ENCODE peak calls at places on chromosomes 5 and 9, in nine cellular contexts. T is stomach; Q is neuronal stem cell; A is Peyer's patch; Z is effector memory CD4-positive, alpha-beta T cell; Y is fibroblast of lung; L is IMR-90; N is esophagus squamous epithelium; F is GM23338. D is an unnamed sample.
A peak's percentile ranks its signal among the peaks of the same experiment; 100 is the strongest.

GRCh38 chr5:9059920-9060691 is 485.8 kb downstream of the SEMA5A start:
- DNase-seq in Q (no peak), F (no peak), Z (no peak), N (no peak), Y (peak; percentile 97), L (peak; percentile 99), A (peak; percentile 57), T (no peak), D (no peak)

GRCh38 chr9:105257767-105258166 is 13.3 kb downstream of the SLC44A1 start:
- DNase-seq in L (no peak), Y (no peak), F (no peak), T (no peak), N (no peak), A (no peak), Z (no peak), Q (no peak), D (no peak)

GRCh38 chr5:160269017-160269416 is 39.7 kb downstream of the FABP6 start:
- DNase-seq in T (peak; percentile 73), L (peak; percentile 91), Y (peak; percentile 68), N (peak; percentile 39), Z (no peak), F (no peak), A (peak; percentile 80), Q (no peak), D (no peak)

GRCh38 chr9:118362596-118362995 is 658.4 kb downstream of the TLR4 start:
- DNase-seq in Z (no peak), N (no peak), Q (no peak), L (no peak), Y (peak; percentile 66), A (no peak), T (no peak), F (no peak), D (no peak)

GRCh38 chr9:107638922-107639321 is 149.4 kb upstream of the KLF4 start:
- DNase-seq in A (peak; percentile 87), Y (peak; percentile 53), F (no peak), T (peak; percentile 48), L (peak; percentile 77), Z (no peak), N (no peak), Q (no peak), D (no peak)

GRCh38 chr5:178602752-178603151 is 12.6 kb upstream of the COL23A1 start:
- DNase-seq in F (no peak), L (peak; percentile 72), A (no peak), Q (no peak), Y (peak; percentile 51), T (no peak), N (no peak), Z (no peak), D (no peak)

GRCh38 chr5:98621821-98622220 is 151.6 kb upstream of the RGMB start:
- DNase-seq in T (no peak), L (no peak), Q (no peak), A (no peak), N (no peak), F (no peak), Y (no peak), Z (no peak), D (no peak)

GRCh38 chr5:37005946-37006540 is 129.5 kb downstream of the NIPBL start:
- DNase-seq in Y (peak; percentile 23), A (no peak), N (no peak), F (peak; percentile 29), T (no peak), Q (no peak), Z (no peak), L (peak; percentile 39), D (no peak)

GRCh38 chr9:92711844-92712243 is 41.9 kb upstream of the IPPK start:
- DNase-seq in L (no peak), T (no peak), N (no peak), Z (no peak), A (no peak), F (no peak), Y (no peak), Q (no peak), D (no peak)

GRCh38 chr5:55230086-55230629 is 3.0 kb upstream of the MCIDAS start:
- DNase-seq in Z (no peak), Q (no peak), A (no peak), T (no peak), N (no peak), L (no peak), F (no peak), Y (no peak), D (no peak)

GRCh38 chr5:40826778-40827478 is 8.1 kb downstream of the RPL37 start:
- DNase-seq in Q (no peak), L (no peak), Z (no peak), Y (no peak), A (no peak), T (no peak), N (no peak), F (no peak), D (no peak)

GRCh38 chr9:134491856-134492255 is 149.7 kb upstream of the COL5A1 start:
- DNase-seq in F (no peak), Y (no peak), L (no peak), Q (no peak), N (no peak), T (no peak), Z (no peak), A (peak; percentile 26), D (no peak)

GRCh38 chr5:156367602-156368001 is 40.6 kb downstream of the SGCD start:
- DNase-seq in N (no peak), Z (no peak), T (no peak), Y (peak; percentile 93), F (peak; percentile 17), A (no peak), L (peak; percentile 97), Q (no peak), D (no peak)

GRCh38 chr9:84993105-84993504 is 323.6 kb downstream of the NTRK2 start:
- DNase-seq in Q (no peak), N (no peak), F (no peak), Y (peak; percentile 11), T (no peak), Z (no peak), L (no peak), A (no peak), D (no peak)

GRCh38 chr5:143581649-143582048 is 178.2 kb upstream of the NR3C1 start:
- DNase-seq in Y (no peak), T (no peak), A (no peak), Z (no peak), N (no peak), Q (no peak), F (no peak), L (no peak), D (no peak)

GRCh38 chr5:143581148-143581547 is 177.7 kb upstream of the NR3C1 start:
- DNase-seq in A (peak; percentile 66), Z (no peak), T (no peak), Y (no peak), N (no peak), F (no peak), L (no peak), Q (no peak), D (no peak)

GRCh38 chr5:143582176-143582575 is 178.7 kb upstream of the NR3C1 start:
- DNase-seq in Y (no peak), L (no peak), A (no peak), T (no peak), F (peak; percentile 28), N (no peak), Z (no peak), Q (no peak), D (no peak)

GRCh38 chr5:143582869-143583268 is 179.4 kb upstream of the NR3C1 start:
- DNase-seq in Y (no peak), Q (no peak), T (no peak), F (no peak), N (no peak), A (no peak), L (peak; percentile 83), Z (no peak), D (no peak)

DNA sequence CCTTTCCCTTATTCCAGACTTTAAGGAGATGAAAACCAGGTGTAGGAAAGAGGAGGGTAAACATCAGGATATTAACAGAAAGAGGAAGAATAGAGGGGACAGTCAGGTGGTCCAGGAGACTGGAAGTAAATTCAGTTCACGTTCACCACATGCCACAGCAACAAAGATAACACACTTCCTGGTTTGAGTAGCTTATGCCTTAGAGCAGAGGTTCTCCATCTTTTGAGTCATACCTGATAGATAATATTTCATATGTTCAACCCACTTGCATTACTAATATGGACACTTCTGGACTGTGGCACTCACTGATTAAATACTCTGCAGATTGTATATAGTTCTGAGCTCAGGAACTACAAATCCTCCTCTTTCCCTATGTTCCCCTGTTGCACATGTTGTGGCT is 179.9 kb upstream of the NR3C1 start:
- DNase-seq in F (no peak), L (no peak), T (no peak), Z (no peak), Y (no peak), N (no peak), A (no peak), Q (no peak), D (no peak)
- H3K4me3 ChIP-seq in F (no peak overlapping the region), L (no peak overlapping the region), T (no peak overlapping the region), Z (no peak overlapping the region), Y (no peak overlapping the region), N (no peak overlapping the region), A (no peak overlapping the region), Q (no peak overlapping the region), D (no peak overlapping the region)

GRCh38 chr5:62309107-62309506 is 3.1 kb downstream of the KIF2A start:
- DNase-seq in N (no peak), Y (no peak), Q (no peak), Z (no peak), F (no peak), A (no peak), L (no peak), T (no peak), D (no peak)
- H3K36me3 ChIP-seq in N (no peaks in the 10 kb centered on the region), Y (no peaks in the 10 kb centered on the region), Q (no peaks in the 10 kb centered on the region), Z (no peaks in the 10 kb centered on the region), F (no peaks in the 10 kb centered on the region), A (no peaks in the 10 kb centered on the region), L (no peaks in the 10 kb centered on the region), T (no peaks in the 10 kb centered on the region), D (no peaks in the 10 kb centered on the region)

GRCh38 chr9:129671065-129671464 is 5.6 kb downstream of the PRRX2 start:
- DNase-seq in L (no peak), F (no peak), Z (no peak), A (no peak), N (no peak), Q (no peak), T (no peak), Y (no peak), D (no peak)
- H3K27me3 ChIP-seq in L (no peaks in the 10 kb centered on the region), F (no peaks in the 10 kb centered on the region), Z (peaks cover 10% of the 10 kb centered on the region), A (no peaks in the 10 kb centered on the region), N (no peaks in the 10 kb centered on the region), Q (no peaks in the 10 kb centered on the region), T (peaks cover 18% of the 10 kb centered on the region), Y (no peaks in the 10 kb centered on the region), D (no peaks in the 10 kb centered on the region)

DNA sequence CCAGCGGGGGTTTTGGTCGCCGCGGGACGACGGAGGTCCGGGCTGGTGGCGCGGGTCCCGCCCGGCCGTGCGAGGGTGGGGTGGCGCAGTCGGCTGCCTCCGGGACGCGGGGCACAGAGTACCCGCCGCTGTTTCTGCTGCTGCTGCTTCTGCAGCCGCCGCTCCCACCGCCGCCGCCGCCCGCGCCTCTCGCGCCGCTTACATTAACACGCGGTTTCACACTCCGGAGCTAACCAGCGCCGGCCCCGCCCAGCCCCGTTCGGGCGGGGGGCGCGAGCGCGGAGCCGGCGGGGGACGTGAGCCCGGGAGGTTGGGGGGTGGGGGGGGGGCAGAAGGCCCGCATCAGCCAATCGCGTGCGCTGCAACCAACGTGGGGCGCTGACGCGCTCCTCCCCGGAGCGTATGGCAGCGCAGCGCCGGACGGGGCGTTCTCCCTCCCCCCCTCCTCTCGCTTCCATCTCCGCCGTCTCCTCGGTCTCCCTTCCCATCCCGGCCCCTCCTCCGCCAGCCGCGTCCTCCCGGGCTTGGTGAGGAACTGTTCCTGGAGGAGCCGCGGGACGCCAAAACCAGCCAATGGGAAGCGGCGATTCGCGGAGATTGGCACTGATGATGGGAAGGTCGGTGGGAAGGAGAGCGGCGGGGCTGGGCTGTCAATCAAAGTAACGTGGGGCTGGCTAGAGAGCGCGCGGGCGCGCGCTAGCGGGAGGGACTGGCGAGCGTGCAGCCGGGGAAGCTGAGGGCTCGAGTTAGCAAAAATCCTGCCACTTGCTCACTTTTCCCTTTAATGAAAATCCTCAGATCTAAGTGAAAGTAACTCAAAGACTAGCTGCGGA is at the start of gene TLE1:
- DNase-seq in L (peak; percentile 100), A (peak; percentile 98), N (peak; percentile 86), Y (peak; percentile 99), Q (peak; percentile 100), T (peak; percentile 99), Z (peak; percentile 75), F (peak; percentile 99), D (peak; percentile 74)
- H3K4me3 ChIP-seq in L (peak within 1 kb of the TSS; percentile 98), A (peak within 1 kb of the TSS; percentile 65), N (peak within 1 kb of the TSS; percentile 84), Y (peak within 1 kb of the TSS; percentile 75), Q (peak within 1 kb of the TSS; percentile 78), T (peak within 1 kb of the TSS; percentile 94), Z (peak within 1 kb of the TSS; percentile 55), F (peak within 1 kb of the TSS; percentile 82), D (peak within 1 kb of the TSS; percentile 85)